ENCODE peak calls at places on chromosomes 6 and 20, in ten cellular contexts. W is Peyer's patch; N is aorta; D is breast epithelium; G is tibial artery; P is OCI-LY7; H is fibroblast of lung; M is heart right ventricle; B is effector memory CD4-positive, alpha-beta T cell; Z is MM.1S. J is an unnamed sample.

GRCh38 chr6:157381631-157382621 is 936 bp downstream of the ZDHHC14 start:
- DNase-seq in Z (peak; percentile 21), M (peak; percentile 64), H (peak; percentile 57), G (peak; percentile 73), D (no peak), N (peak; percentile 74), B (peak; percentile 33), P (peak; percentile 41), W (peak; percentile 73), J (peak; percentile 56)

GRCh38 chr6:85058806-85059205 is 294.4 kb upstream of the TBX18 start:
- DNase-seq in Z (no peak), H (no peak), D (no peak), B (no peak), M (no peak), G (no peak), P (no peak), W (no peak), N (no peak), J (no peak)

GRCh38 chr20:46901638-46902037 is 7.0 kb downstream of the EYA2 start:
- DNase-seq in H (no peak), G (no peak), W (no peak), D (no peak), Z (no peak), M (no peak), B (no peak), P (no peak), N (no peak), J (no peak)

GRCh38 chr6:121555201-121555600 is 119.8 kb downstream of the GJA1 start:
- DNase-seq in B (no peak), M (no peak), P (no peak), G (no peak), N (no peak), W (no peak), D (no peak), Z (no peak), H (no peak), J (no peak)

GRCh38 chr6:166032366-166033171 is 135.1 kb downstream of the TBXT start:
- DNase-seq in B (no peak), N (no peak), G (no peak), P (no peak), D (no peak), Z (no peak), H (peak; percentile 89), W (no peak), M (peak; percentile 69), J (no peak)

GRCh38 chr6:12112540-12113189 is 100.6 kb downstream of the HIVEP1 start:
- DNase-seq in N (no peak), P (no peak), B (no peak), Z (no peak), H (no peak), M (no peak), G (no peak), D (no peak), W (no peak), J (peak; percentile 80)

GRCh38 chr20:37337208-37337955 is 8.6 kb upstream of the SRC start:
- DNase-seq in H (no peak), P (no peak), M (no peak), B (no peak), N (no peak), G (no peak), Z (no peak), D (no peak), W (no peak), J (no peak)

GRCh38 chr6:73152998-73153757 is 72.1 kb downstream of the KHDC1L start:
- DNase-seq in G (no peak), M (no peak), N (no peak), H (peak; percentile 49), D (no peak), P (no peak), W (no peak), Z (no peak), B (no peak), J (no peak)

GRCh38 chr6:36805917-36806316 is 33.3 kb downstream of the CPNE5 start:
- DNase-seq in M (no peak), G (no peak), W (no peak), B (no peak), N (no peak), P (no peak), D (no peak), H (no peak), Z (no peak), J (peak; percentile 35)

GRCh38 chr20:37598101-37598530 is 70.4 kb upstream of the BLCAP start:
- DNase-seq in G (no peak), N (no peak), Z (no peak), P (no peak), W (no peak), M (no peak), D (no peak), B (no peak), H (no peak), J (peak; percentile 90)

GRCh38 chr6:128754658-128755256 is 128.2 kb upstream of the LAMA2 start:
- DNase-seq in Z (no peak), P (no peak), G (no peak), H (no peak), M (no peak), B (no peak), N (no peak), D (no peak), W (no peak), J (no peak)

GRCh38 chr6:41634657-41635056 is 3.6 kb upstream of the MDFI start:
- DNase-seq in P (no peak), Z (no peak), H (no peak), G (no peak), M (no peak), N (no peak), B (no peak), D (no peak), W (no peak), J (no peak)

GRCh38 chr20:56606174-56606945 is 22.7 kb upstream of the TFAP2C start:
- DNase-seq in W (no peak), D (no peak), P (no peak), B (no peak), Z (no peak), N (no peak), M (no peak), G (no peak), H (no peak), J (no peak)

GRCh38 chr6:25457519-25457918 is 178.3 kb downstream of the CARMIL1 start:
- DNase-seq in W (no peak), N (no peak), G (no peak), H (no peak), P (no peak), D (no peak), Z (no peak), M (no peak), B (no peak), J (no peak)

DNA sequence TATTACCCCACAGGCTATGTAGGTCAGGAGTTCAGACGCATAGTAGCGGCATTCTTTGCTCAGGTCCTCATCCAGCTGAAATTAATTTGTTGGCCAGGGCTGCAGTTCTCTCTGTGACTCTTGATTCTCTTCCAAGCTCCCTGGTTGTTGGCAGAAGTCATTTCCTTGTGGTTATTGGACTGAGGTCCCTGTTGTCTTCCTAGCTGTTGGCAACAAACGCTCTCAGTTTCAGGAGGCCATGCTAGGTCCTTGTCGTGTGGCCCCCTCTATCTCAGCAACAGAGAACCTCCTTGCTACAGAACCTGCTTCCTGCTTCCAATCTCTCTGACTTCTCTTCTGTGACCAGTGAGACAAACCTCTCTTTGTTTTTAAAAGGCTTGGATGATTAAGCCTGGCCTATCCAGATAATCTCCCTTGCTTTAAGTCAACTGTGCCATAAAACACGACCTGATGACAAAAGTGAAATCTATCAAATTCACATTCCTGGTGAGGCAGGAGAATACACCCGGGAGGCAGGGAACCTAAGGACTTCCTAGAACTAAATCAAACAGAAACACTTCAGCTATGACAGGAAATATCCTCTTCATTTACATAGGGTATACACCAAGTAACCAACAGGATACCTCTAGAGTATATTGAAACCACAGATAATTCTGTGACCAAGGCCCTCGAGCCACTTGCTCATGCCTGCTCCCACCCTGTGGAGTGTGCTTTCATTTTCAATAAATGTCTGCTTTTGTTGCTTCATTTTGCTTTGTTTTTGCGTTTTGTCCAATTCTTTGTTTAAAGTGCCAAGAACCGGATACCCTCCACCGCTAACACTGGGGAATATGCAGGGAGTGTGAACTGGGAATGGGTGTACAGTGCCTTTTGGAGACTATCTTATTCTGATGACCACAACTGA is 196.0 kb downstream of the BTBD3 start:
- DNase-seq in G (no peak), H (peak; percentile 41), W (no peak), B (no peak), Z (peak; percentile 92), N (no peak), M (no peak), D (no peak), P (no peak), J (no peak)
- H3K27ac ChIP-seq in G (no peak overlapping the region), H (no peak overlapping the region), W (peak overlapping the region; percentile 6), B (no peak overlapping the region), Z (peak overlapping the region; percentile 87), N (no peak overlapping the region), M (peak overlapping the region; percentile 31), D (peak overlapping the region; percentile 83), P (no peak overlapping the region), J (no peak overlapping the region)

DNA sequence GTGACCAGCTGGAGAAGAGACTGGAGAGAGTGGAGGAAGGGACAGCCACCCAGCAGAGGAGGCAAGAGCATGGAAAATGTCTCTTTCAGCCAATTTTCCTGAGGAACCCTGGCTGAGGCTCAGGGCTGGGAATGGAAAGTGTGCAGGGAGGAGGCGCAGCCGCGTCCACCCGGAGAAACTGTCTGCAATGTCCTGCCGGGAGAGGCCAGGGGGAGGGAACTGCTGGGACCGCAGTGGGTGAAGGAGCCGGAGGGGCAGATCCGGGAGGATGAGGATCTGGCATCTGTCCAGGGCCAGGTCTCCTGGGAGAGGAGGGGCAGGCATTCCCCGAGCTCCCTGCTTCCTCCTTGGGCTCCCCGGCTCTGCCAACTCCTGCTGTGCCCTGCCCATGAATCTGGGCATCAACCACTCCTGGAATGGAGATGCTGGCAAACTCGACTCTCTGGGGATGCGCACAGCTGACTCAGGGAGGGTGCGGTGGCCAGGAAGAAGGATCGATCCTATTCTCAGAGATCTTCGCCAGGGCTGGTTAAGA is 17.4 kb upstream of the HM13 start:
- DNase-seq in N (peak; percentile 94), P (no peak), W (no peak), M (peak; percentile 89), H (no peak), D (peak; percentile 68), Z (no peak), B (no peak), G (peak; percentile 63), J (peak; percentile 78)
- H3K27ac ChIP-seq in N (peak overlapping the region; percentile 83), P (no peak overlapping the region), W (peak overlapping the region; percentile 44), M (peak overlapping the region; percentile 70), H (no peak overlapping the region), D (no peak overlapping the region), Z (no peak overlapping the region), B (no peak overlapping the region), G (peak overlapping the region; percentile 73), J (peak overlapping the region; percentile 73)

DNA sequence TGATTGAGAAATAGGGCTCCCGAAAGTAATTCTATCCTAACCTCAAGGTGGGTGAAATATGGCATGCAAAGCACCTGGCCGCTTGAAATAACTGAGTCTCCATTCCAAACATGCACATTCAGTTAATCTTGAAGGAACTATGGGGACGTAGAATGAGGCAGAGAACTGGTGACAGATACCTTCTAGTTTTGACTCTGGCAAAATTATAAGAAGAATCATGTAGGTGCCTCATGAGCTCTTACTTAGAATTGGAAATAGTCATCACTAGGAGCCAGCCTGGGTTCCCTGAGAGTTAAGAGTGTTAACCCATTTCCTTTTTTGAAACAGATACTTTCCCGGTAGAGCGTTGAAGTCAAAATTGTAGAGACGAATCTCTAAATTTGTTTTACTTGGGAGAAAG is 49.3 kb downstream of the RPF2 start:
- DNase-seq in H (no peak), N (no peak), G (no peak), B (no peak), D (no peak), P (no peak), Z (no peak), W (no peak), M (no peak), J (no peak)
- H3K27ac ChIP-seq in H (no peak overlapping the region), N (no peak overlapping the region), G (no peak overlapping the region), B (no peak overlapping the region), D (no peak overlapping the region), P (no peak overlapping the region), Z (no peak overlapping the region), W (no peak overlapping the region), M (no peak overlapping the region), J (peak overlapping the region; percentile 50)

GRCh38 chr20:10789386-10789785 is 115.6 kb upstream of the JAG1 start:
- DNase-seq in M (no peak), G (no peak), B (no peak), D (no peak), N (no peak), P (no peak), Z (no peak), W (no peak), H (no peak), J (no peak)
- H3K27ac ChIP-seq in M (no peak overlapping the region), G (no peak overlapping the region), B (no peak overlapping the region), D (no peak overlapping the region), N (no peak overlapping the region), P (no peak overlapping the region), Z (no peak overlapping the region), W (no peak overlapping the region), H (no peak overlapping the region), J (no peak overlapping the region)

J was measured in WERI-Rb-1.